ENCODE peak calls at places on chromosome 22, in four cellular contexts. One of them, this sample, is unnamed.

GRCh38 chr22:41474878-41475451 is 6.0 kb downstream of the ACO2 start:
- DNase-seq in HAP-1: no peak
- DNase-seq in pancreas: no peak
- DNase-seq in tibial nerve: no peak
- DNase-seq in this sample: no peak

GRCh38 chr22:23281406-23282088 is 101.2 kb downstream of the BCR start:
- DNase-seq in tibial nerve: peak; percentile 91
- DNase-seq in HAP-1: peak; percentile 90
- DNase-seq in pancreas: peak; percentile 92
- DNase-seq in this sample: peak; percentile 63

GRCh38 chr22:33656808-33657628 is 263.3 kb downstream of the LARGE1 start:
- DNase-seq in pancreas: no peak
- DNase-seq in HAP-1: no peak
- DNase-seq in tibial nerve: no peak
- DNase-seq in this sample: no peak

GRCh38 chr22:46068908-46069481 is 81.3 kb upstream of the PPARA start:
- DNase-seq in HAP-1: no peak
- DNase-seq in tibial nerve: no peak
- DNase-seq in pancreas: peak; percentile 56
- DNase-seq in this sample: peak; percentile 74

GRCh38 chr22:44218071-44218470 is 37.3 kb downstream of the PARVG start:
- DNase-seq in pancreas: no peak
- DNase-seq in tibial nerve: no peak
- DNase-seq in HAP-1: no peak
- DNase-seq in this sample: no peak

GRCh38 chr22:47146391-47146790 is 383.9 kb downstream of the TBC1D22A start:
- DNase-seq in pancreas: peak; percentile 60
- DNase-seq in HAP-1: no peak
- DNase-seq in tibial nerve: no peak
- DNase-seq in this sample: no peak

GRCh38 chr22:26751217-26751616 is 93.8 kb downstream of the MIAT start:
- DNase-seq in HAP-1: peak; percentile 94
- DNase-seq in pancreas: no peak
- DNase-seq in tibial nerve: no peak
- DNase-seq in this sample: no peak

GRCh38 chr22:33785283-33785991 is 134.8 kb downstream of the LARGE1 start:
- DNase-seq in tibial nerve: no peak
- DNase-seq in HAP-1: no peak
- DNase-seq in pancreas: no peak
- DNase-seq in this sample: peak; percentile 60

GRCh38 chr22:22404598-22405284 is 103.8 kb downstream of the ZNF280B start:
- DNase-seq in tibial nerve: no peak
- DNase-seq in HAP-1: no peak
- DNase-seq in pancreas: no peak
- DNase-seq in this sample: no peak

GRCh38 chr22:41240377-41241132 is at the start of gene CHADL:
- DNase-seq in tibial nerve: no peak
- DNase-seq in HAP-1: no peak
- DNase-seq in pancreas: peak; percentile 80
- DNase-seq in this sample: no peak

GRCh38 chr22:21803859-21804258 is 63.6 kb downstream of the MAPK1 start:
- DNase-seq in tibial nerve: no peak
- DNase-seq in pancreas: no peak
- DNase-seq in HAP-1: no peak
- DNase-seq in this sample: no peak

GRCh38 chr22:19041403-19042074 is 80.7 kb downstream of the DGCR2 start:
- DNase-seq in HAP-1: no peak
- DNase-seq in tibial nerve: no peak
- DNase-seq in pancreas: no peak
- DNase-seq in this sample: no peak

GRCh38 chr22:31947296-31947695 is 3.0 kb downstream of the YWHAH start:
- DNase-seq in tibial nerve: peak; percentile 49
- DNase-seq in HAP-1: no peak
- DNase-seq in pancreas: no peak
- DNase-seq in this sample: no peak

GRCh38 chr22:19477321-19478085 is 1.5 kb downstream of the UFD1 start:
- DNase-seq in tibial nerve: no peak
- DNase-seq in HAP-1: no peak
- DNase-seq in pancreas: no peak
- DNase-seq in this sample: no peak

GRCh38 chr22:33812578-33812977 is 107.7 kb downstream of the LARGE1 start:
- DNase-seq in HAP-1: no peak
- DNase-seq in tibial nerve: no peak
- DNase-seq in pancreas: no peak
- DNase-seq in this sample: no peak

GRCh38 chr22:22508274-22509176 is at the start of gene ZNF280B:
- DNase-seq in HAP-1: peak; percentile 92
- DNase-seq in pancreas: peak; percentile 92
- DNase-seq in tibial nerve: no peak
- DNase-seq in this sample: peak; percentile 88

GRCh38 chr22:39852799-39853198 is 40.8 kb downstream of the ENTHD1 start:
- DNase-seq in tibial nerve: no peak
- DNase-seq in HAP-1: no peak
- DNase-seq in pancreas: no peak
- DNase-seq in this sample: no peak

GRCh38 chr22:30247974-30248373 is 1.4 kb upstream of the LIF start:
- DNase-seq in HAP-1: no peak
- DNase-seq in pancreas: no peak
- DNase-seq in tibial nerve: no peak
- DNase-seq in this sample: no peak

GRCh38 chr22:30248484-30248883 is 1.9 kb upstream of the LIF start:
- DNase-seq in HAP-1: no peak
- DNase-seq in pancreas: no peak
- DNase-seq in tibial nerve: no peak
- DNase-seq in this sample: no peak

GRCh38 chr22:30245985-30246901 is at the start of gene LIF:
- DNase-seq in pancreas: no peak
- DNase-seq in tibial nerve: no peak
- DNase-seq in HAP-1: peak; percentile 67
- DNase-seq in this sample: peak; percentile 55

GRCh38 chr22:30246962-30247376 is 410 bp upstream of the LIF start:
- DNase-seq in pancreas: peak; percentile 64
- DNase-seq in HAP-1: no peak
- DNase-seq in tibial nerve: no peak
- DNase-seq in this sample: peak; percentile 37

DNA sequence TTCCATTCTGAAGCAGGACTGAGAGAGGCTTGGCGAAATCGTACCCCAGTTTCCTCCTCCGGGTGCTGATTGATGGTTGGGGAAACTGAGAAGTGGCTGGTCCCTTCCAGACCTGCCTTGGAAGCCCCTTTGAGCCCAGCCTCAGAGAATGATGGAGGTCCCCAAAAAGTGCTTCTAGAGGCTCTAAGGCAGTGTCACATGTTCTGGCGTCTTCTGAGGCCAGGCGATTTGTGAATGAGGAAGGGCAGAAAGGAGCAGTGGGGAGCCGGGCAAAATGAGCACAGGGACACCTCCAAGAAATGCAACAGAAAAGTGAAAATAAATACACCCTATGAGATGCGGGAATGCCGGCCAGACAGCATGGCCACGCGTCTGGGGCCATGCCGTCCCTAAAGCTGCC is 1.0 kb upstream of the LIF start:
- DNase-seq in tibial nerve: no peak
- DNase-seq in pancreas: no peak
- DNase-seq in HAP-1: no peak
- DNase-seq in this sample: no peak
- H3K4me3 ChIP-seq in tibial nerve: no peak overlapping the region
- H3K4me3 ChIP-seq in pancreas: no peak overlapping the region
- H3K4me3 ChIP-seq in HAP-1: no peak overlapping the region
- H3K4me3 ChIP-seq in this sample: no peak overlapping the region

DNA sequence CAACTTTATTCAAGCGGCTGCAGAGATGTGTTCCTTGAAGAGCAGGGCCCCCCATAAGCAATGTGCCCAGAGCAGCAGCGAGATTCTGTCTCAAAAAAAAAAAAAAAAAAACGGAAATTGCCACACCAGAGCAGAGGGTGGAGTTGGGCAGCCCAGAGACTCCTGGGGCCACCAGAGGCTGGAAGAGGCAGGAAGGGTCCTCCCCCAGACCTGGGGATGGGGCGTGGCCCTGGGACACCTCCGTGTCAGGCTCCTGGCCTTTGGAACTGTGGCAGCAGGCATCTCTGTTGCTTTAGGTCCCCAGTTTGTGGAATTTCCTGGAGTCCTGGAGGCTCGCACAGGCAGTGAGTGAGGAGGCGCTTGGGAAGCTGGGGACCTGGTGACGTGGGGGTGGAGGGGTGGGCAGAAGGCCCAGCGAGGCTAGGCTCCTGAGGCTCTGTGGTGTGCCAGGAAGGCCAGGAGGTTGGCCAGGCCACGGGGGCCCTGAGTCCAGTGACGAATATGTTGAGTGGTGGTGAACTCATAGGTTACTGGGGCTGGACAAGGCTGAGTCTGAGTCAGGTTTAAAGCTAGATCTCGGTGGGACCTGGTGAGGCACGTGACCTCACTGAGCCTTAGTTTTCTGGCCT is 735.6 kb downstream of the BRD1 start:
- DNase-seq in pancreas: no peak
- DNase-seq in HAP-1: no peak
- DNase-seq in tibial nerve: no peak
- DNase-seq in this sample: peak; percentile 28
- H3K9me3 ChIP-seq in pancreas: no peaks in the 10 kb centered on the region
- H3K9me3 ChIP-seq in HAP-1: no peaks in the 10 kb centered on the region
- H3K9me3 ChIP-seq in tibial nerve: no peaks in the 10 kb centered on the region
- H3K9me3 ChIP-seq in this sample: no peaks in the 10 kb centered on the region

GRCh38 chr22:50456466-50457234 is 18.2 kb downstream of the SBF1 start:
- DNase-seq in tibial nerve: no peak
- DNase-seq in pancreas: no peak
- DNase-seq in HAP-1: no peak
- DNase-seq in this sample: no peak

GRCh38 chr22:50452649-50453048 is 22.2 kb downstream of the SBF1 start:
- DNase-seq in HAP-1: no peak
- DNase-seq in tibial nerve: no peak
- DNase-seq in pancreas: no peak
- DNase-seq in this sample: no peak

GRCh38 chr22:50456026-50456425 is 18.8 kb downstream of the SBF1 start:
- DNase-seq in HAP-1: no peak
- DNase-seq in tibial nerve: no peak
- DNase-seq in pancreas: no peak
- DNase-seq in this sample: no peak

GRCh38 chr22:50454556-50455075 is 20.2 kb downstream of the SBF1 start:
- DNase-seq in tibial nerve: no peak
- DNase-seq in pancreas: no peak
- DNase-seq in HAP-1: no peak
- DNase-seq in this sample: no peak

DNA sequence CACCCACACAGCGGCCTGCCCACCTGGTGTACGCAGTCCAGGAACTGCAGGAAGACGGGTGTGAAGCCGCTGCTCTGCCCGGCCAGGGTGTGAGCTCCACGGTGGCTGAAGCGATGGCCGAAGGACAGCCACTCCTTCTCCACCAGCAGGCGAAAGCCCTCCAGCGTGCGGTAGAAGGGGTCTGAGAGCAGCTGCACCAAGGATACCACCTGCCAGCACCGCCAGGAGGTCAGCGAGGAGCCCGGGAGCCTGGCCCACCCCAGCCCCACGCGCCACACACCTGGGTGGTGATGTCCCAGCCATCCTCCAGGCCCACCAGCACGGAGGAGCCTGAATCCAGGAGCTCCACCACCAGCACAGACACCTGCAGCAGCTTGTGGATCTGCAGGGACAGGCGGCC is 19.6 kb downstream of the SBF1 start:
- DNase-seq in tibial nerve: no peak
- DNase-seq in HAP-1: no peak
- DNase-seq in pancreas: no peak
- DNase-seq in this sample: no peak
- H3K36me3 ChIP-seq in tibial nerve: peaks cover 89% of the 10 kb centered on the region
- H3K36me3 ChIP-seq in HAP-1: peaks cover 64% of the 10 kb centered on the region
- H3K36me3 ChIP-seq in pancreas: peaks cover 46% of the 10 kb centered on the region
- H3K36me3 ChIP-seq in this sample: peaks cover 32% of the 10 kb centered on the region

GRCh38 chr22:30920407-30920806 is 48.2 kb downstream of the MORC2 start:
- DNase-seq in pancreas: peak; percentile 78
- DNase-seq in tibial nerve: peak; percentile 91
- DNase-seq in HAP-1: peak; percentile 90
- DNase-seq in this sample: peak; percentile 65

GRCh38 chr22:30922151-30922611 is 46.4 kb downstream of the MORC2 start:
- DNase-seq in pancreas: peak; percentile 87
- DNase-seq in HAP-1: no peak
- DNase-seq in tibial nerve: no peak
- DNase-seq in this sample: peak; percentile 37

GRCh38 chr22:30919973-30920372 is 48.6 kb downstream of the MORC2 start:
- DNase-seq in pancreas: no peak
- DNase-seq in tibial nerve: no peak
- DNase-seq in HAP-1: no peak
- DNase-seq in this sample: no peak

GRCh38 chr22:30923168-30923900 is 45.2 kb downstream of the MORC2 start:
- DNase-seq in tibial nerve: no peak
- DNase-seq in pancreas: no peak
- DNase-seq in HAP-1: no peak
- DNase-seq in this sample: no peak

GRCh38 chr22:30921108-30921507 is 47.5 kb downstream of the MORC2 start:
- DNase-seq in pancreas: no peak
- DNase-seq in HAP-1: no peak
- DNase-seq in tibial nerve: no peak
- DNase-seq in this sample: no peak
- H3K4me3 ChIP-seq in pancreas: peak overlapping the region; percentile 43
- H3K4me3 ChIP-seq in HAP-1: no peak overlapping the region
- H3K4me3 ChIP-seq in tibial nerve: peak overlapping the region; percentile 46
- H3K4me3 ChIP-seq in this sample: no peak overlapping the region

DNA sequence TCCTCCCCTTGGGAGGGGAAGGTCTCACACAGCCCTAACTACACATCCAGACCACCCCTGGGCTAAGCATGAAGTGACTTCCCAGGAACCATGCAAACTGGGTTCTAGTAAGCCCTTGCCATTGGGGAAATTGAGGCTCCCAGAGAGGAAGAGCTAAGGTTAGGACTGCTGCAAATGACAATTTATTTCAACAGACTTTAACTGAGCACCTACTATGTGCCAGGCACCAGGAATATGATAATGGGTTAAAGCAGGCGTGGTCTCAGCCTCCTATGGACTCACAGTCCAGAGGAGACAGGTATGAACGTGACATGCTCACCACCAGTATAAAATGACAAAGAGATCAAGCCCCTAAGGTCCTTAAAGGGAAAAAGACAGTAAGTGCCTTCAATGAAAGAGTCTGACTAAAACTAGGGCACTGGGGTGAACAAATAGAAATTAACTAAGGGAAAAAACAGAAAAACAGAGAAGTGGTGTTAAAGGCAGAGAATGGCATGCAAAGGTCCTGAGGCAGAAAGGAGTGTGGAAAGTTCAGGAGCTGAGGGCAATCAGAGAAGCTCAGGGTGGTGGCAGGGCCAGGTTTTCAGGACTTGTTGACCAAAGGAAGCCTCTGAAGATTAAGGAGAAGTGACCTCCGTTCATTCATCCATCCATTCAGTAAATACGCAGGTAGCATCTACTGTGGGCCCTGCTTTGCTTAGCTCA is 14.4 kb upstream of the MN1 start:
- DNase-seq in pancreas: no peak
- DNase-seq in HAP-1: no peak
- DNase-seq in tibial nerve: no peak
- DNase-seq in this sample: no peak
- H3K9me3 ChIP-seq in pancreas: no peaks in the 10 kb centered on the region
- H3K9me3 ChIP-seq in HAP-1: no peaks in the 10 kb centered on the region
- H3K9me3 ChIP-seq in tibial nerve: no peaks in the 10 kb centered on the region
- H3K9me3 ChIP-seq in this sample: no peaks in the 10 kb centered on the region

This sample was measured in MG63.